ENCODE peak calls at places on chromosomes 5 and 9, in four cellular contexts. One of them, this sample, is unnamed.

GRCh38 chr9:69118656-69119055 is 55.4 kb upstream of the TJP2 start:
- DNase-seq in amniotic stem cell: no peak
- DNase-seq in chondrocyte: no peak
- DNase-seq in tibial nerve: no peak
- DNase-seq in this sample: no peak

GRCh38 chr9:90037136-90037797 is 432.5 kb downstream of the GADD45G start:
- DNase-seq in amniotic stem cell: no peak
- DNase-seq in chondrocyte: no peak
- DNase-seq in tibial nerve: no peak
- DNase-seq in this sample: no peak

GRCh38 chr5:37532976-37533740 is 154.0 kb downstream of the WDR70 start:
- DNase-seq in amniotic stem cell: no peak
- DNase-seq in chondrocyte: no peak
- DNase-seq in tibial nerve: no peak
- DNase-seq in this sample: no peak

GRCh38 chr5:134561871-134562296 is 36.4 kb downstream of the JADE2 start:
- DNase-seq in amniotic stem cell: no peak
- DNase-seq in chondrocyte: no peak
- DNase-seq in tibial nerve: no peak
- DNase-seq in this sample: no peak

GRCh38 chr5:65654713-65655112 is 29.9 kb downstream of the SHLD3 start:
- DNase-seq in amniotic stem cell: no peak
- DNase-seq in chondrocyte: no peak
- DNase-seq in tibial nerve: no peak
- DNase-seq in this sample: no peak

GRCh38 chr9:18473551-18474279 is at the start of gene ADAMTSL1:
- DNase-seq in amniotic stem cell: no peak
- DNase-seq in chondrocyte: no peak
- DNase-seq in tibial nerve: peak; percentile 21
- DNase-seq in this sample: no peak

GRCh38 chr9:101524371-101524770 is 9.3 kb upstream of the RNF20 start:
- DNase-seq in amniotic stem cell: no peak
- DNase-seq in chondrocyte: no peak
- DNase-seq in tibial nerve: no peak
- DNase-seq in this sample: no peak

GRCh38 chr5:122490718-122491117 is 178.7 kb downstream of the SNCAIP start:
- DNase-seq in amniotic stem cell: no peak
- DNase-seq in chondrocyte: no peak
- DNase-seq in tibial nerve: no peak
- DNase-seq in this sample: no peak

GRCh38 chr9:71446499-71447411 is 321.6 kb downstream of the CEMIP2 start:
- DNase-seq in amniotic stem cell: peak; percentile 65
- DNase-seq in chondrocyte: no peak
- DNase-seq in tibial nerve: peak; percentile 5
- DNase-seq in this sample: no peak

GRCh38 chr5:66671305-66671704 is 75.1 kb downstream of the MAST4 start:
- DNase-seq in amniotic stem cell: no peak
- DNase-seq in chondrocyte: no peak
- DNase-seq in tibial nerve: no peak
- DNase-seq in this sample: no peak

GRCh38 chr9:33128570-33128969 is 38.6 kb downstream of the B4GALT1 start:
- DNase-seq in amniotic stem cell: no peak
- DNase-seq in chondrocyte: no peak
- DNase-seq in tibial nerve: no peak
- DNase-seq in this sample: no peak

GRCh38 chr9:88143944-88144343 is 5.7 kb upstream of the SPATA31C2 start:
- DNase-seq in amniotic stem cell: no peak
- DNase-seq in chondrocyte: no peak
- DNase-seq in tibial nerve: no peak
- DNase-seq in this sample: no peak

GRCh38 chr5:1111727-1112289 is at the start of gene SLC12A7:
- DNase-seq in amniotic stem cell: no peak
- DNase-seq in chondrocyte: no peak
- DNase-seq in tibial nerve: peak; percentile 45
- DNase-seq in this sample: no peak

GRCh38 chr5:142947427-142947709 is 177.2 kb downstream of the ARHGAP26 start:
- DNase-seq in amniotic stem cell: no peak
- DNase-seq in chondrocyte: no peak
- DNase-seq in tibial nerve: no peak
- DNase-seq in this sample: no peak

GRCh38 chr5:96852769-96853168 is 23.5 kb upstream of the ERAP2 start:
- DNase-seq in amniotic stem cell: no peak
- DNase-seq in chondrocyte: no peak
- DNase-seq in tibial nerve: no peak
- DNase-seq in this sample: no peak

GRCh38 chr5:77302247-77302646 is 91.8 kb downstream of the PDE8B start:
- DNase-seq in amniotic stem cell: no peak
- DNase-seq in chondrocyte: no peak
- DNase-seq in tibial nerve: no peak
- DNase-seq in this sample: no peak

GRCh38 chr9:114459464-114459863 is 45.8 kb downstream of the WHRN start:
- DNase-seq in amniotic stem cell: no peak
- DNase-seq in chondrocyte: no peak
- DNase-seq in tibial nerve: no peak
- DNase-seq in this sample: no peak

GRCh38 chr5:32625106-32625505 is 39.7 kb downstream of the SUB1 start:
- DNase-seq in amniotic stem cell: no peak
- DNase-seq in chondrocyte: no peak
- DNase-seq in tibial nerve: no peak
- DNase-seq in this sample: no peak

GRCh38 chr9:86454701-86455402 is 100.6 kb upstream of the TUT7 start:
- DNase-seq in amniotic stem cell: no peak
- DNase-seq in chondrocyte: no peak
- DNase-seq in tibial nerve: no peak
- DNase-seq in this sample: no peak

GRCh38 chr9:115006660-115007059 is 76.3 kb upstream of the TNFSF8 start:
- DNase-seq in amniotic stem cell: no peak
- DNase-seq in chondrocyte: no peak
- DNase-seq in tibial nerve: no peak
- DNase-seq in this sample: no peak

GRCh38 chr9:89564257-89564878 is 40.4 kb upstream of the GADD45G start:
- DNase-seq in amniotic stem cell: no peak
- DNase-seq in chondrocyte: no peak
- DNase-seq in tibial nerve: no peak
- DNase-seq in this sample: no peak

GRCh38 chr5:61320860-61321259 is 11.2 kb upstream of the ZSWIM6 start:
- DNase-seq in amniotic stem cell: no peak
- DNase-seq in chondrocyte: no peak
- DNase-seq in tibial nerve: no peak
- DNase-seq in this sample: no peak

GRCh38 chr5:23930985-23931384 is 423.6 kb downstream of the PRDM9 start:
- DNase-seq in amniotic stem cell: no peak
- DNase-seq in chondrocyte: no peak
- DNase-seq in tibial nerve: no peak
- DNase-seq in this sample: no peak

GRCh38 chr9:77022783-77023440 is 3.5 kb downstream of the FOXB2 start:
- DNase-seq in amniotic stem cell: no peak
- DNase-seq in chondrocyte: no peak
- DNase-seq in tibial nerve: no peak
- DNase-seq in this sample: no peak

This sample was measured in Panc1.